ENCODE peak calls at places on chromosomes 6 and 20, in ten cellular contexts. One of them, this sample, is unnamed.
A peak's percentile ranks its signal among the peaks of the same experiment; 100 is the strongest.

GRCh38 chr6:53623497-53623896 is 42.1 kb downstream of the KLHL31 start:
- DNase-seq in AG09309: peak; percentile 55
- DNase-seq in endothelial cell of umbilical vein: no peak
- DNase-seq in GM10248: no peak
- DNase-seq in DND-41: no peak
- DNase-seq in K562: no peak
- DNase-seq in endothelial cell: no peak
- DNase-seq in hepatocyte: no peak
- DNase-seq in fibroblast of villous mesenchyme: peak; percentile 13
- DNase-seq in dorsolateral prefrontal cortex: no peak
- DNase-seq in this sample: no peak

GRCh38 chr6:99458319-99458718 is 33.2 kb upstream of the PNISR start:
- DNase-seq in AG09309: no peak
- DNase-seq in endothelial cell of umbilical vein: peak; percentile 6
- DNase-seq in GM10248: no peak
- DNase-seq in DND-41: no peak
- DNase-seq in K562: peak; percentile 11
- DNase-seq in endothelial cell: peak; percentile 11
- DNase-seq in hepatocyte: peak; percentile 6
- DNase-seq in fibroblast of villous mesenchyme: peak; percentile 19
- DNase-seq in dorsolateral prefrontal cortex: no peak
- DNase-seq in this sample: peak; percentile 5

GRCh38 chr20:11447371-11448100 is 470.2 kb upstream of the BTBD3 start:
- DNase-seq in AG09309: no peak
- DNase-seq in endothelial cell of umbilical vein: peak; percentile 66
- DNase-seq in GM10248: no peak
- DNase-seq in DND-41: no peak
- DNase-seq in K562: no peak
- DNase-seq in endothelial cell: no peak
- DNase-seq in hepatocyte: no peak
- DNase-seq in fibroblast of villous mesenchyme: no peak
- DNase-seq in dorsolateral prefrontal cortex: no peak
- DNase-seq in this sample: no peak

GRCh38 chr6:105452924-105453756 is 50.3 kb upstream of the PREP start:
- DNase-seq in AG09309: no peak
- DNase-seq in endothelial cell of umbilical vein: peak; percentile 6
- DNase-seq in GM10248: peak; percentile 37
- DNase-seq in DND-41: peak; percentile 58
- DNase-seq in K562: no peak
- DNase-seq in endothelial cell: no peak
- DNase-seq in hepatocyte: no peak
- DNase-seq in fibroblast of villous mesenchyme: no peak
- DNase-seq in dorsolateral prefrontal cortex: peak; percentile 46
- DNase-seq in this sample: peak; percentile 85

GRCh38 chr6:124961784-124962611 is at the start of gene RNF217:
- DNase-seq in AG09309: no peak
- DNase-seq in endothelial cell of umbilical vein: peak; percentile 75
- DNase-seq in GM10248: peak; percentile 20
- DNase-seq in DND-41: no peak
- DNase-seq in K562: peak; percentile 82
- DNase-seq in endothelial cell: peak; percentile 71
- DNase-seq in hepatocyte: peak; percentile 71
- DNase-seq in fibroblast of villous mesenchyme: peak; percentile 67
- DNase-seq in dorsolateral prefrontal cortex: peak; percentile 71
- DNase-seq in this sample: peak; percentile 10

GRCh38 chr20:48523191-48523757 is 304.5 kb downstream of the PREX1 start:
- DNase-seq in AG09309: peak; percentile 20
- DNase-seq in endothelial cell of umbilical vein: peak; percentile 61
- DNase-seq in GM10248: peak; percentile 60
- DNase-seq in DND-41: peak; percentile 72
- DNase-seq in K562: peak; percentile 32
- DNase-seq in endothelial cell: peak; percentile 70
- DNase-seq in hepatocyte: peak; percentile 92
- DNase-seq in fibroblast of villous mesenchyme: peak; percentile 54
- DNase-seq in dorsolateral prefrontal cortex: no peak
- DNase-seq in this sample: no peak

GRCh38 chr20:57660510-57661199 is 40.4 kb upstream of the ZBP1 start:
- DNase-seq in AG09309: no peak
- DNase-seq in endothelial cell of umbilical vein: no peak
- DNase-seq in GM10248: peak; percentile 8
- DNase-seq in DND-41: no peak
- DNase-seq in K562: no peak
- DNase-seq in endothelial cell: no peak
- DNase-seq in hepatocyte: no peak
- DNase-seq in fibroblast of villous mesenchyme: no peak
- DNase-seq in dorsolateral prefrontal cortex: peak; percentile 20
- DNase-seq in this sample: no peak

GRCh38 chr6:7115452-7116223 is 7.9 kb downstream of the RREB1 start:
- DNase-seq in AG09309: no peak
- DNase-seq in endothelial cell of umbilical vein: no peak
- DNase-seq in GM10248: no peak
- DNase-seq in DND-41: no peak
- DNase-seq in K562: no peak
- DNase-seq in endothelial cell: no peak
- DNase-seq in hepatocyte: no peak
- DNase-seq in fibroblast of villous mesenchyme: no peak
- DNase-seq in dorsolateral prefrontal cortex: no peak
- DNase-seq in this sample: no peak

GRCh38 chr6:3071568-3071967 is 3.3 kb downstream of the RIPK1 start:
- DNase-seq in AG09309: no peak
- DNase-seq in endothelial cell of umbilical vein: no peak
- DNase-seq in GM10248: no peak
- DNase-seq in DND-41: no peak
- DNase-seq in K562: no peak
- DNase-seq in endothelial cell: no peak
- DNase-seq in hepatocyte: no peak
- DNase-seq in fibroblast of villous mesenchyme: no peak
- DNase-seq in dorsolateral prefrontal cortex: no peak
- DNase-seq in this sample: no peak

GRCh38 chr6:113805836-113806500 is 51.2 kb upstream of the MARCKS start:
- DNase-seq in AG09309: no peak
- DNase-seq in endothelial cell of umbilical vein: no peak
- DNase-seq in GM10248: no peak
- DNase-seq in DND-41: no peak
- DNase-seq in K562: no peak
- DNase-seq in endothelial cell: no peak
- DNase-seq in hepatocyte: no peak
- DNase-seq in fibroblast of villous mesenchyme: no peak
- DNase-seq in dorsolateral prefrontal cortex: no peak
- DNase-seq in this sample: no peak

GRCh38 chr20:37598611-37599342 is 71.1 kb upstream of the BLCAP start:
- DNase-seq in AG09309: no peak
- DNase-seq in endothelial cell of umbilical vein: no peak
- DNase-seq in GM10248: no peak
- DNase-seq in DND-41: no peak
- DNase-seq in K562: no peak
- DNase-seq in endothelial cell: no peak
- DNase-seq in hepatocyte: no peak
- DNase-seq in fibroblast of villous mesenchyme: no peak
- DNase-seq in dorsolateral prefrontal cortex: no peak
- DNase-seq in this sample: no peak

GRCh38 chr6:29424168-29424567 is 9.4 kb downstream of the OR12D1 start:
- DNase-seq in AG09309: no peak
- DNase-seq in endothelial cell of umbilical vein: no peak
- DNase-seq in GM10248: no peak
- DNase-seq in DND-41: no peak
- DNase-seq in K562: no peak
- DNase-seq in endothelial cell: no peak
- DNase-seq in hepatocyte: no peak
- DNase-seq in fibroblast of villous mesenchyme: no peak
- DNase-seq in dorsolateral prefrontal cortex: no peak
- DNase-seq in this sample: no peak
- TF ChIP-seq CTCF in AG09309: no peak
- TF ChIP-seq CTCF in endothelial cell of umbilical vein: no peak
- TF ChIP-seq CTCF in GM10248: no peak
- TF ChIP-seq CTCF in DND-41: no peak
- TF ChIP-seq CTCF in K562: no peak
- TF ChIP-seq CTCF in endothelial cell: no peak
- TF ChIP-seq CTCF in hepatocyte: no peak
- TF ChIP-seq CTCF in fibroblast of villous mesenchyme: no peak
- TF ChIP-seq CTCF in dorsolateral prefrontal cortex: no peak
- TF ChIP-seq CTCF in this sample: no peak

GRCh38 chr6:161548713-161549112 is 274.9 kb upstream of the AGPAT4 start:
- DNase-seq in AG09309: no peak
- DNase-seq in endothelial cell of umbilical vein: no peak
- DNase-seq in GM10248: no peak
- DNase-seq in DND-41: no peak
- DNase-seq in K562: no peak
- DNase-seq in endothelial cell: no peak
- DNase-seq in hepatocyte: no peak
- DNase-seq in fibroblast of villous mesenchyme: no peak
- DNase-seq in dorsolateral prefrontal cortex: no peak
- DNase-seq in this sample: no peak

GRCh38 chr6:161545741-161546140 is 271.9 kb upstream of the AGPAT4 start:
- DNase-seq in AG09309: no peak
- DNase-seq in endothelial cell of umbilical vein: no peak
- DNase-seq in GM10248: no peak
- DNase-seq in DND-41: no peak
- DNase-seq in K562: no peak
- DNase-seq in endothelial cell: no peak
- DNase-seq in hepatocyte: no peak
- DNase-seq in fibroblast of villous mesenchyme: no peak
- DNase-seq in dorsolateral prefrontal cortex: no peak
- DNase-seq in this sample: no peak

GRCh38 chr6:161547617-161548016 is 273.8 kb upstream of the AGPAT4 start:
- DNase-seq in AG09309: no peak
- DNase-seq in endothelial cell of umbilical vein: no peak
- DNase-seq in GM10248: no peak
- DNase-seq in DND-41: no peak
- DNase-seq in K562: no peak
- DNase-seq in endothelial cell: no peak
- DNase-seq in hepatocyte: no peak
- DNase-seq in fibroblast of villous mesenchyme: no peak
- DNase-seq in dorsolateral prefrontal cortex: no peak
- DNase-seq in this sample: no peak

GRCh38 chr6:161546632-161547031 is 272.8 kb upstream of the AGPAT4 start:
- DNase-seq in AG09309: no peak
- DNase-seq in endothelial cell of umbilical vein: no peak
- DNase-seq in GM10248: no peak
- DNase-seq in DND-41: no peak
- DNase-seq in K562: no peak
- DNase-seq in endothelial cell: no peak
- DNase-seq in hepatocyte: no peak
- DNase-seq in fibroblast of villous mesenchyme: no peak
- DNase-seq in dorsolateral prefrontal cortex: no peak
- DNase-seq in this sample: no peak

GRCh38 chr6:161549977-161550655 is 276.3 kb upstream of the AGPAT4 start:
- DNase-seq in AG09309: no peak
- DNase-seq in endothelial cell of umbilical vein: no peak
- DNase-seq in GM10248: no peak
- DNase-seq in DND-41: no peak
- DNase-seq in K562: peak; percentile 31
- DNase-seq in endothelial cell: no peak
- DNase-seq in hepatocyte: peak; percentile 13
- DNase-seq in fibroblast of villous mesenchyme: no peak
- DNase-seq in dorsolateral prefrontal cortex: no peak
- DNase-seq in this sample: no peak
- TF ChIP-seq CTCF in AG09309: no peak
- TF ChIP-seq CTCF in endothelial cell of umbilical vein: no peak
- TF ChIP-seq CTCF in GM10248: no peak
- TF ChIP-seq CTCF in DND-41: no peak
- TF ChIP-seq CTCF in K562: no peak
- TF ChIP-seq CTCF in endothelial cell: no peak
- TF ChIP-seq CTCF in hepatocyte: no peak
- TF ChIP-seq CTCF in fibroblast of villous mesenchyme: no peak
- TF ChIP-seq CTCF in dorsolateral prefrontal cortex: no peak
- TF ChIP-seq CTCF in this sample: no peak

GRCh38 chr6:129932321-129932720 is 71.2 kb upstream of the TMEM244 start:
- DNase-seq in AG09309: no peak
- DNase-seq in endothelial cell of umbilical vein: no peak
- DNase-seq in GM10248: no peak
- DNase-seq in DND-41: no peak
- DNase-seq in K562: no peak
- DNase-seq in endothelial cell: no peak
- DNase-seq in hepatocyte: no peak
- DNase-seq in fibroblast of villous mesenchyme: no peak
- DNase-seq in dorsolateral prefrontal cortex: no peak
- DNase-seq in this sample: no peak

GRCh38 chr6:129938242-129939020 is 77.3 kb upstream of the TMEM244 start:
- DNase-seq in AG09309: no peak
- DNase-seq in endothelial cell of umbilical vein: no peak
- DNase-seq in GM10248: no peak
- DNase-seq in DND-41: no peak
- DNase-seq in K562: no peak
- DNase-seq in endothelial cell: no peak
- DNase-seq in hepatocyte: no peak
- DNase-seq in fibroblast of villous mesenchyme: no peak
- DNase-seq in dorsolateral prefrontal cortex: no peak
- DNase-seq in this sample: no peak

GRCh38 chr6:129940454-129941195 is 77.8 kb upstream of the L3MBTL3 start:
- DNase-seq in AG09309: no peak
- DNase-seq in endothelial cell of umbilical vein: no peak
- DNase-seq in GM10248: no peak
- DNase-seq in DND-41: no peak
- DNase-seq in K562: no peak
- DNase-seq in endothelial cell: no peak
- DNase-seq in hepatocyte: no peak
- DNase-seq in fibroblast of villous mesenchyme: no peak
- DNase-seq in dorsolateral prefrontal cortex: no peak
- DNase-seq in this sample: no peak

DNA sequence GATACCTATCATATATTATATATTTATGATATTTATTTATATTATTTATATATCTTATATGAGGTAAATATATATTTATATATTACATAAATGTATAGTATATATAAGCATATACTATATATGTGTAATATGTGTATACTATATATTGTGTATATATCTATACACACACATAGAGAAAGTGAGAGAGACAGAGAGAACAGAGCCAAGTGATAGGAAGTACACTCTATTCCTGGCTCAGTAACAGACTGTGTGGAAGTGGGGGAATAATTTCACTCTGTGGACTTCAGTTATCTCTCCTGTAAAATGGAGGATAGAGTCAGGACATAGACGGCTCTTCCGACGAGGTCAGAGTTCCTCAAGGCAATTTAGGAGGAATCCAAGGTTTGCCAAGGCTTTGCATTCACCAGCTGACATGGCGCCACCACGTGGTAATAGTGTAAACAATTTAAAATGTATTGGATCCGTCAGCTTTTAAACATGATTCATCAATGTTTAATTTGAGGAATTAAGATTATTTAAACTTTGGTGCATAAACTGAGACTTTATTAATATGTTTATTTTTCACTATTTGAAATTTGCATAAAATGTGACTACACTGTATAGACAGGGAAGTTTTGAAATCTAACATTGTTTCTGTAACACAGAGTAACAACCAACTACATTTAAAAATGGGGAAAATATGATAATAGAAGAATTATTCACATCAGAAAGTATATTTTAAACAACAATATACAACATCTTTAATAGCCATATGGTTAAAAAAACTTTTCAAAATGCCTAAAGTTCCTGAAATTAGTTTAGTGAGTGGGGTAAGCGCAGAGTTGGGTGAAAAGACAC is 75.4 kb upstream of the TMEM244 start:
- DNase-seq in AG09309: peak; percentile 20
- DNase-seq in endothelial cell of umbilical vein: peak; percentile 73
- DNase-seq in GM10248: no peak
- DNase-seq in DND-41: peak; percentile 43
- DNase-seq in K562: peak; percentile 26
- DNase-seq in endothelial cell: peak; percentile 60
- DNase-seq in hepatocyte: peak; percentile 71
- DNase-seq in fibroblast of villous mesenchyme: peak; percentile 56
- DNase-seq in dorsolateral prefrontal cortex: no peak
- DNase-seq in this sample: peak; percentile 59
- TF ChIP-seq CTCF in AG09309: peak; percentile 49
- TF ChIP-seq CTCF in endothelial cell of umbilical vein: peak; percentile 56
- TF ChIP-seq CTCF in GM10248: peak; percentile 55
- TF ChIP-seq CTCF in DND-41: peak; percentile 80
- TF ChIP-seq CTCF in K562: peak; percentile 64
- TF ChIP-seq CTCF in endothelial cell: peak; percentile 66
- TF ChIP-seq CTCF in hepatocyte: peak; percentile 66
- TF ChIP-seq CTCF in fibroblast of villous mesenchyme: peak; percentile 41
- TF ChIP-seq CTCF in dorsolateral prefrontal cortex: peak; percentile 77
- TF ChIP-seq CTCF in this sample: peak; percentile 83

GRCh38 chr6:156590482-156590881 is 186.7 kb upstream of the ARID1B start:
- DNase-seq in AG09309: no peak
- DNase-seq in endothelial cell of umbilical vein: no peak
- DNase-seq in GM10248: no peak
- DNase-seq in DND-41: no peak
- DNase-seq in K562: no peak
- DNase-seq in endothelial cell: no peak
- DNase-seq in hepatocyte: no peak
- DNase-seq in fibroblast of villous mesenchyme: no peak
- DNase-seq in dorsolateral prefrontal cortex: no peak
- DNase-seq in this sample: no peak
- TF ChIP-seq CTCF in AG09309: no peak
- TF ChIP-seq CTCF in endothelial cell of umbilical vein: no peak
- TF ChIP-seq CTCF in GM10248: no peak
- TF ChIP-seq CTCF in DND-41: no peak
- TF ChIP-seq CTCF in K562: no peak
- TF ChIP-seq CTCF in endothelial cell: no peak
- TF ChIP-seq CTCF in hepatocyte: no peak
- TF ChIP-seq CTCF in fibroblast of villous mesenchyme: no peak
- TF ChIP-seq CTCF in dorsolateral prefrontal cortex: no peak
- TF ChIP-seq CTCF in this sample: no peak